ENCODE peak calls at places on chromosome 5, in five cellular contexts. C is HFF-Myc, F is heart right ventricle, J is GM06990, Z is neural crest cell. W is an unnamed sample.

GRCh38 chr5:157913575-157913974 is 54.6 kb upstream of the CLINT1 start:
- DNase-seq in C (no peak), F (no peak), J (no peak), Z (no peak), W (no peak)

GRCh38 chr5:180052211-180052818 is 19.2 kb downstream of the RNF130 start:
- DNase-seq in C (no peak), F (no peak), J (no peak), Z (no peak), W (no peak)

GRCh38 chr5:65825388-65826328 is 100.7 kb upstream of the ERBIN start:
- DNase-seq in C (no peak), F (no peak), J (peak), Z (no peak), W (no peak)

GRCh38 chr5:127959152-127959764 is 124.3 kb upstream of the SLC12A2 start:
- DNase-seq in C (peak), F (peak), J (no peak), Z (no peak), W (peak)

GRCh38 chr5:9932770-9933169 is 302.6 kb upstream of the TAS2R1 start:
- DNase-seq in C (peak), F (no peak), J (no peak), Z (no peak), W (no peak)

GRCh38 chr5:5492087-5492933 is 69.8 kb downstream of the ICE1 start:
- DNase-seq in C (peak), F (peak), J (no peak), Z (no peak), W (peak)

GRCh38 chr5:178320281-178320855 is 87.8 kb upstream of the PHYKPL start:
- DNase-seq in C (no peak), F (no peak), J (no peak), Z (no peak), W (no peak)

GRCh38 chr5:174324680-174325079 is 279.2 kb downstream of the NSG2 start:
- DNase-seq in C (no peak), F (no peak), J (no peak), Z (no peak), W (no peak)

GRCh38 chr5:87121315-87122170 is 146.1 kb upstream of the RASA1 start:
- DNase-seq in C (peak), F (no peak), J (peak), Z (no peak), W (peak)

GRCh38 chr5:141199359-141200235 is at the start of gene PCDHB11:
- DNase-seq in C (no peak), F (no peak), J (no peak), Z (no peak), W (no peak)

GRCh38 chr5:176542135-176542595 is 5.0 kb upstream of the RNF44 start:
- DNase-seq in C (no peak), F (no peak), J (peak), Z (no peak), W (no peak)

GRCh38 chr5:3153226-3153858 is 401.9 kb upstream of the IRX2 start:
- DNase-seq in C (no peak), F (no peak), J (no peak), Z (no peak), W (no peak)

GRCh38 chr5:137872476-137872875 is 4.8 kb downstream of the MYOT start:
- DNase-seq in C (no peak), F (no peak), J (no peak), Z (no peak), W (no peak)

GRCh38 chr5:96936431-96937221 is 746 bp downstream of the LNPEP start:
- DNase-seq in C (no peak), F (peak), J (peak), Z (peak), W (peak)

GRCh38 chr5:120388016-120388781 is 75.9 kb upstream of the PRR16 start:
- DNase-seq in C (peak), F (no peak), J (no peak), Z (no peak), W (no peak)

GRCh38 chr5:143245929-143246561 is 157.4 kb downstream of the NR3C1 start:
- DNase-seq in C (peak), F (no peak), J (no peak), Z (no peak), W (peak)

GRCh38 chr5:137466888-137467287 is 32.2 kb downstream of the SPOCK1 start:
- DNase-seq in C (no peak), F (no peak), J (no peak), Z (no peak), W (no peak)

GRCh38 chr5:6632324-6632930 is 417 bp downstream of the NSUN2 start:
- DNase-seq in C (no peak), F (peak), J (no peak), Z (no peak), W (no peak)

GRCh38 chr5:111853748-111854147 is 96.8 kb upstream of the NREP start:
- DNase-seq in C (peak), F (peak), J (no peak), Z (no peak), W (no peak)

GRCh38 chr5:131230406-131230805 is 33.4 kb upstream of the CDC42SE2 start:
- DNase-seq in C (no peak), F (no peak), J (no peak), Z (no peak), W (no peak)

GRCh38 chr5:124764585-124764984 is 18.1 kb upstream of the ZNF608 start:
- DNase-seq in C (no peak), F (no peak), J (no peak), Z (no peak), W (no peak)

GRCh38 chr5:124764992-124765611 is 18.7 kb upstream of the ZNF608 start:
- DNase-seq in C (no peak), F (no peak), J (no peak), Z (no peak), W (no peak)

GRCh38 chr5:124755565-124755964 is 9.1 kb upstream of the ZNF608 start:
- DNase-seq in C (no peak), F (no peak), J (no peak), Z (no peak), W (no peak)

GRCh38 chr5:124760608-124761390 is 14.4 kb upstream of the ZNF608 start:
- DNase-seq in C (no peak), F (no peak), J (no peak), Z (no peak), W (no peak)
- TF ChIP-seq CTCF in C (no peak), F (no peak), J (no peak), Z (no peak), W (no peak)

GRCh38 chr5:151517122-151517920 is 69.9 kb downstream of the SLC36A1 start:
- DNase-seq in C (no peak), F (no peak), J (no peak), Z (no peak), W (no peak)

GRCh38 chr5:151523335-151523734 is 67.8 kb downstream of the FAT2 start:
- DNase-seq in C (peak), F (no peak), J (no peak), Z (peak), W (peak)

GRCh38 chr5:151520294-151520693 is 70.8 kb downstream of the FAT2 start:
- DNase-seq in C (no peak), F (no peak), J (no peak), Z (no peak), W (no peak)
- TF ChIP-seq CTCF in C (no peak), F (peak), J (no peak), Z (no peak), W (peak)

GRCh38 chr5:983568-983967 is 25.0 kb upstream of the NKD2 start:
- DNase-seq in C (no peak), F (no peak), J (no peak), Z (no peak), W (no peak)

GRCh38 chr5:981466-981865 is 27.1 kb upstream of the NKD2 start:
- DNase-seq in C (no peak), F (no peak), J (no peak), Z (no peak), W (no peak)

GRCh38 chr5:980941-981340 is 27.7 kb upstream of the NKD2 start:
- DNase-seq in C (no peak), F (peak), J (no peak), Z (no peak), W (no peak)

GRCh38 chr5:983238-983524 is 25.4 kb upstream of the NKD2 start:
- DNase-seq in C (no peak), F (peak), J (no peak), Z (no peak), W (no peak)

DNA sequence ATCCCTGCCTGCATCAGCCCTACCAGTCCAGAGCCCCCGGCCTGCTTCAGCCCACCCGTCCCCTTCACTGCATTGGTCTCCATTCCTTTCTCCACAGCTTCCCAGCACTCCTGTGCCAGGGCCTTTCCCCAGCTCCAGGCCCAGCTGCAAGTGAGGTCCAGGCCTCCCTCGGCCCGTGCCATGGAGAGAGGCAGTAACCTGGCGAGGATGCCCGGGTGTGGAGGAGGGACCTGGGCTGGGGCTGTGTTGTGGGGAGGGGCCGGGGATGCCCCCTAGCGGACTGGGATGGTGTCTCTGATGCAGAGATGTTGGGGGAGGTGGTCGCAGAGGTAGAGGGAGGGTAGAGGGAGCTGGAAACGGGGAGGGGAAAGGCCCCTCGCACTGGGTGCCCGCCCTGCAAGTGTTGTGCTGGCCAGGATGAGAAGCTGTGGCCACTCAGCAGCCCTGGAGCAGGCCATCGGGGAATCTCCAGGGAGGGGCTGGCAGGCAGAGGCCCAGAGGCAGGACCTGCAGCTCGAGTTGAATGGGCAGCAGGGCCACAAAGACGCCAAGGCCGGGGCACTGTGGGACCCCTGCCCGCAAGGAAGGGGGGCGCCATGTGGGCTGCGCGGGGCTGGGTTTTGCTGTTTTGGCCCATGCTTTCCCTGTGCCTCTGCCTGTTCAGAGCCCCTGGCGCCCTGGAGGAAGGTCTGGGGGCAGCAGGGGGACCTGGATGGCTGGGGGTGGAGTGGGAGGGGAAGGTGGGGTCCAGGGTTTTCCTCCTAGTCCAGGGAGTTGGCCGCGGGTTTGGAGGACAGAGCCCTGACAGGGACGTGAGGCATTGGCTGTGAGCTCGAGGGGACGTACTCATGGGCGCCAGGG is 26.0 kb upstream of the NKD2 start:
- DNase-seq in C (no peak), F (peak), J (no peak), Z (peak), W (peak)
- TF ChIP-seq CTCF in C (peak), F (no peak), J (peak), Z (peak), W (no peak)

DNA sequence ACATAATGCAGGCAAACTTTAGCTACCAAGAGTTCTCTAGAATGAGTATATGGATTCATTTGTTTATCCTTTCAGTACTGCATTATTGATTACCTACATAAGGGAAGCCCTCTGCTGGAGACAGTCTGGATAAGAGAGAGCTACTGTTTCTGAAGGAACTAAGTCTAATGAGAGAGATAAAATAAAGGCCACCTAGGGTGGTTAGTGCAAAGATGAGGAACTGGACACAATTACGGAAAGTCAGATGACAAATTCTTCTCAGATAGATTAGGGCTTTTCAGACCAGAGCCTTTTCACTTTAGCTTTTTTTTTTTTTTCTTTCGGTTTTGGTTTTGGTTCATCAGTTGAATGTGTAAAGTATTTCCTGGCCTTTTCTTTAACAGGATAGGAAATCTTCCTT is 31.3 kb downstream of the ISOC1 start:
- DNase-seq in C (no peak), F (no peak), J (peak), Z (no peak), W (no peak)
- TF ChIP-seq CTCF in C (no peak), F (no peak), J (no peak), Z (no peak), W (no peak)

DNA sequence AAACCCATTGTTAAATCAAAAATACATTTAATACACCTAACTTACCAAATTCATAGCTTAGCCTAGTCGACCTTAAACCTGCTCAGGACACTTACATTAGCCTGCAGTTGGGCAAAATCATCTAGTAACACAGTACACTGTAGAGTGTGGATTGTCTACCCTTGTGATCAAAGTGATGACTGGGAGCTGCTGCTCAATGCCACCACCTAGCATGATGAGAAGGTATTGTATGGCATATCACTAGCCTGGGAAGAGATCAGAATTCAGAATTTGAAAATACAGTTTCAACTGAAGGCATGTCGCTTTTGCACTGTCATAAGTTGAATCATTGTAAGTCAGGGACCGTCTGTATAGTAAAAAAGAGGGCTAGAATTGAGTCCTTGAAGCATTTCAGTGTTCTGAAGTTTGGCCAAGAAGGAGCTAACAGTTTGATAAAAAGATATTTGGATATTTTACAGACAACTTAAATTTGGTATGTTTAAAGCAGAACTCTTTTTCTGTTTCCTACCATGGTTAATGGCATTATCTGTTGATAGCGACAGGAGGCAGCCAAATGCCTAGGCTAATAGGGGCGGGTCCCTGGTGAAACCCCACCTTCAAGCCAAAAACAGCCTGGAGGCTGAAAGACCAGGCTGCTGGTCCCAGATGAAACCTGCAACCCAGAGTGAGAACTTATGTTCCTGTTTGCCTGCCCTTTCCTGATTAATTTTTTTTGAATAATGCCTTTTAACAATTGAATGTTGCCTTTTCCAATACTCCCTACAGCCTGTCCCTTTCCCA is 23.0 kb downstream of the SMIM15 start:
- DNase-seq in C (no peak), F (no peak), J (no peak), Z (no peak), W (no peak)
- TF ChIP-seq CTCF in C (peak), F (no peak), J (peak), Z (peak), W (no peak)

GRCh38 chr5:18270635-18271338 is 636.5 kb downstream of the TAF11L14 start:
- DNase-seq in C (no peak), F (no peak), J (no peak), Z (no peak), W (no peak)
- TF ChIP-seq CTCF in C (no peak), F (no peak), J (no peak), Z (no peak), W (no peak)

GRCh38 chr5:124696898-124697297 is 49.5 kb downstream of the ZNF608 start:
- DNase-seq in C (no peak), F (no peak), J (no peak), Z (no peak), W (no peak)

GRCh38 chr5:124697482-124697881 is 49.0 kb downstream of the ZNF608 start:
- DNase-seq in C (peak), F (no peak), J (no peak), Z (no peak), W (no peak)

GRCh38 chr5:124697912-124698690 is 48.3 kb downstream of the ZNF608 start:
- DNase-seq in C (no peak), F (peak), J (no peak), Z (no peak), W (no peak)

GRCh38 chr5:124700333-124700732 is 46.1 kb downstream of the ZNF608 start:
- DNase-seq in C (no peak), F (no peak), J (no peak), Z (no peak), W (no peak)

DNA sequence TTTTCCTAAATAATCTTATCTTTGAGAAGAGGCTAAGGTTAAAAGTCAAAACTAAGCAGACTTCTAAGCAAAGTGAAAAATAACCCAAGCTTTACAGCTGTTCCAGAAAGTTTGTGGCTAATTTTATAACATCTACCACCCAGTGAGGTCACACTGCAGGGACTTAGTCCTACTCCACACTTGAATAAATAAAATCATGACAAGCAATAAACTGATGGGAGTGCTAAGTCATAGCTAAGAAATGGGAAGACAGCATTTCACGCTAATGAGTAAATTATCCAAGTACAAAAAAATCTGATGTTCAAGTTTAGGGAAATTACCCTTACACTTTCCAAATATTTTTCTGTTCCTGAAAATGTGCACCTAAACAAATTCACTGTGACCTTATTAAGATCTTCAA is 47.7 kb downstream of the ZNF608 start:
- DNase-seq in C (no peak), F (no peak), J (no peak), Z (no peak), W (no peak)
- TF ChIP-seq CTCF in C (no peak), F (no peak), J (no peak), Z (no peak), W (no peak)